ENCODE peak calls at places on chromosome 9, in six cellular contexts. One of them, this sample, is unnamed.

GRCh38 chr9:37740128-37740527 is 13.5 kb upstream of the TRMT10B start:
- DNase-seq in SK-N-SH: no peak
- DNase-seq in mammary epithelial cell: no peak
- DNase-seq in MM.1S: no peak
- DNase-seq in OCI-LY7: no peak
- DNase-seq in HCT116: no peak
- DNase-seq in this sample: no peak

GRCh38 chr9:38066167-38066906 is 2.7 kb downstream of the SHB start:
- DNase-seq in SK-N-SH: no peak
- DNase-seq in mammary epithelial cell: peak; percentile 52
- DNase-seq in MM.1S: no peak
- DNase-seq in OCI-LY7: no peak
- DNase-seq in HCT116: no peak
- DNase-seq in this sample: no peak

GRCh38 chr9:132069046-132069898 is 10.4 kb downstream of the MED27 start:
- DNase-seq in mammary epithelial cell: peak; percentile 82
- DNase-seq in HCT116: no peak
- DNase-seq in MM.1S: no peak
- DNase-seq in SK-N-SH: no peak
- DNase-seq in OCI-LY7: no peak
- DNase-seq in this sample: no peak

GRCh38 chr9:25584611-25585010 is 93.6 kb downstream of the TUSC1 start:
- DNase-seq in OCI-LY7: no peak
- DNase-seq in SK-N-SH: no peak
- DNase-seq in HCT116: no peak
- DNase-seq in MM.1S: no peak
- DNase-seq in mammary epithelial cell: no peak
- DNase-seq in this sample: no peak

GRCh38 chr9:21856301-21857094 is 54.1 kb downstream of the MTAP start:
- DNase-seq in mammary epithelial cell: no peak
- DNase-seq in OCI-LY7: no peak
- DNase-seq in HCT116: no peak
- DNase-seq in MM.1S: no peak
- DNase-seq in SK-N-SH: no peak
- DNase-seq in this sample: peak; percentile 40

GRCh38 chr9:72124947-72125346 is 24.3 kb upstream of the GDA start:
- DNase-seq in SK-N-SH: no peak
- DNase-seq in OCI-LY7: no peak
- DNase-seq in mammary epithelial cell: no peak
- DNase-seq in MM.1S: no peak
- DNase-seq in HCT116: no peak
- DNase-seq in this sample: no peak

GRCh38 chr9:132669636-132670358 is at the start of gene DDX31:
- DNase-seq in OCI-LY7: peak; percentile 87
- DNase-seq in mammary epithelial cell: peak; percentile 80
- DNase-seq in SK-N-SH: peak; percentile 94
- DNase-seq in HCT116: peak; percentile 40
- DNase-seq in MM.1S: peak; percentile 85
- DNase-seq in this sample: peak; percentile 78

GRCh38 chr9:131382850-131383729 is 10.8 kb upstream of the PRRC2B start:
- DNase-seq in OCI-LY7: no peak
- DNase-seq in MM.1S: peak; percentile 40
- DNase-seq in SK-N-SH: no peak
- DNase-seq in mammary epithelial cell: peak; percentile 58
- DNase-seq in HCT116: no peak
- DNase-seq in this sample: peak; percentile 60

GRCh38 chr9:29198861-29199260 is 1625.6 kb upstream of the C9orf72 start:
- DNase-seq in mammary epithelial cell: no peak
- DNase-seq in SK-N-SH: no peak
- DNase-seq in OCI-LY7: no peak
- DNase-seq in HCT116: no peak
- DNase-seq in MM.1S: no peak
- DNase-seq in this sample: no peak

GRCh38 chr9:8095531-8096223 is 296.1 kb upstream of the DMAC1 start:
- DNase-seq in mammary epithelial cell: no peak
- DNase-seq in OCI-LY7: no peak
- DNase-seq in SK-N-SH: no peak
- DNase-seq in MM.1S: no peak
- DNase-seq in HCT116: no peak
- DNase-seq in this sample: no peak

GRCh38 chr9:113894166-113894565 is 18.1 kb downstream of the ZNF618 start:
- DNase-seq in SK-N-SH: no peak
- DNase-seq in HCT116: no peak
- DNase-seq in OCI-LY7: no peak
- DNase-seq in MM.1S: no peak
- DNase-seq in mammary epithelial cell: no peak
- DNase-seq in this sample: no peak

GRCh38 chr9:21974542-21975409 is 19.4 kb downstream of the CDKN2A start:
- DNase-seq in SK-N-SH: peak; percentile 79
- DNase-seq in mammary epithelial cell: no peak
- DNase-seq in MM.1S: no peak
- DNase-seq in HCT116: peak; percentile 29
- DNase-seq in OCI-LY7: no peak
- DNase-seq in this sample: peak; percentile 51

GRCh38 chr9:7671847-7672246 is 127.7 kb downstream of the DMAC1 start:
- DNase-seq in MM.1S: no peak
- DNase-seq in SK-N-SH: no peak
- DNase-seq in OCI-LY7: no peak
- DNase-seq in HCT116: no peak
- DNase-seq in mammary epithelial cell: no peak
- DNase-seq in this sample: no peak

GRCh38 chr9:91676042-91676441 is 252.4 kb upstream of the NFIL3 start:
- DNase-seq in OCI-LY7: no peak
- DNase-seq in SK-N-SH: no peak
- DNase-seq in HCT116: peak; percentile 18
- DNase-seq in MM.1S: peak; percentile 84
- DNase-seq in mammary epithelial cell: peak; percentile 37
- DNase-seq in this sample: no peak

GRCh38 chr9:123364241-123364824 is 8.3 kb downstream of the CRB2 start:
- DNase-seq in SK-N-SH: no peak
- DNase-seq in MM.1S: no peak
- DNase-seq in OCI-LY7: no peak
- DNase-seq in HCT116: no peak
- DNase-seq in mammary epithelial cell: no peak
- DNase-seq in this sample: no peak

GRCh38 chr9:83231039-83231438 is 168.1 kb upstream of the RASEF start:
- DNase-seq in OCI-LY7: no peak
- DNase-seq in HCT116: peak; percentile 40
- DNase-seq in MM.1S: no peak
- DNase-seq in mammary epithelial cell: no peak
- DNase-seq in SK-N-SH: no peak
- DNase-seq in this sample: no peak
- TF ChIP-seq CTCF in OCI-LY7: no peak
- TF ChIP-seq CTCF in HCT116: peak; percentile 63
- TF ChIP-seq CTCF in MM.1S: no peak
- TF ChIP-seq CTCF in mammary epithelial cell: peak; percentile 61
- TF ChIP-seq CTCF in SK-N-SH: no peak
- TF ChIP-seq CTCF in this sample: no peak

GRCh38 chr9:78133751-78134150 is 102.1 kb upstream of the CEP78 start:
- DNase-seq in MM.1S: peak; percentile 24
- DNase-seq in OCI-LY7: no peak
- DNase-seq in SK-N-SH: no peak
- DNase-seq in HCT116: no peak
- DNase-seq in mammary epithelial cell: peak; percentile 27
- DNase-seq in this sample: no peak

GRCh38 chr9:78132688-78133033 is 101.0 kb upstream of the GNAQ start:
- DNase-seq in SK-N-SH: no peak
- DNase-seq in mammary epithelial cell: no peak
- DNase-seq in MM.1S: peak; percentile 33
- DNase-seq in OCI-LY7: peak; percentile 43
- DNase-seq in HCT116: no peak
- DNase-seq in this sample: peak; percentile 49

GRCh38 chr9:78130853-78131252 is 99.2 kb upstream of the GNAQ start:
- DNase-seq in OCI-LY7: no peak
- DNase-seq in MM.1S: no peak
- DNase-seq in HCT116: no peak
- DNase-seq in mammary epithelial cell: no peak
- DNase-seq in SK-N-SH: no peak
- DNase-seq in this sample: no peak

GRCh38 chr9:78130004-78130403 is 98.4 kb upstream of the GNAQ start:
- DNase-seq in OCI-LY7: peak; percentile 40
- DNase-seq in MM.1S: no peak
- DNase-seq in mammary epithelial cell: peak; percentile 69
- DNase-seq in HCT116: peak; percentile 56
- DNase-seq in SK-N-SH: peak; percentile 24
- DNase-seq in this sample: peak; percentile 87

GRCh38 chr9:78131969-78132687 is 100.5 kb upstream of the GNAQ start:
- DNase-seq in SK-N-SH: no peak
- DNase-seq in HCT116: no peak
- DNase-seq in mammary epithelial cell: peak; percentile 49
- DNase-seq in OCI-LY7: no peak
- DNase-seq in MM.1S: no peak
- DNase-seq in this sample: peak; percentile 47
- H2AFZ ChIP-seq in SK-N-SH: peak overlapping the region; percentile 80
- H2AFZ ChIP-seq in HCT116: peak overlapping the region; percentile 40
- H2AFZ ChIP-seq in mammary epithelial cell: peak overlapping the region; percentile 70
- H2AFZ ChIP-seq in OCI-LY7: peak overlapping the region; percentile 98
- H2AFZ ChIP-seq in MM.1S: no peak overlapping the region
- H2AFZ ChIP-seq in this sample: peak overlapping the region; percentile 97

DNA sequence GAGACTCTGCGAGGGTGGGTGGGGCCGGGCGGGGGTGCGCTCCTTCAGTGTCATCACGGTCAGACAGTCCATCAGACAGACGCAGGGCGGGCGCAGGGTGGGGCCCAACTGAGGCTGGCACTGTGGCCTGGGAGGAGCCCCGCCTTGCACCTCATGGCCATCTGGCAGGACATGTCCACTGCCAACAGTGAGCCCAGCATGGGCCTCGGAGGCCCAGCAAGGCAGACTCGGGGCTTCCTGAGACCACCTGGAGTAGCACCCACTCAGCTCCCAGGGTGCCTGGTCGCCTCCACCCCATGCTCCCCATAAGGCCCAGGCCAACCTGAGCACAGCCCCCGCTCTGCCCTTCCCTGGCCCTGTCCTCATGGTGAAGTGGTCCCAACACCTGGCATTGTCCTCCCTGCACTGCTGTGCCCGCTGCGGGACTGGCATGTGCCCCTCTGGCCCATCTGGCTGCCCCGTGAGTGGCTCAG is 8.5 kb upstream of the GPSM1 start:
- DNase-seq in OCI-LY7: no peak
- DNase-seq in HCT116: no peak
- DNase-seq in MM.1S: no peak
- DNase-seq in mammary epithelial cell: no peak
- DNase-seq in SK-N-SH: no peak
- DNase-seq in this sample: no peak
- H3K4me2 ChIP-seq in OCI-LY7: no peak overlapping the region
- H3K4me2 ChIP-seq in HCT116: no peak overlapping the region
- H3K4me2 ChIP-seq in MM.1S: no peak overlapping the region
- H3K4me2 ChIP-seq in mammary epithelial cell: no peak overlapping the region
- H3K4me2 ChIP-seq in SK-N-SH: no peak overlapping the region
- H3K4me2 ChIP-seq in this sample: no peak overlapping the region

GRCh38 chr9:129403743-129404620 is 216.9 kb downstream of the C9orf50 start:
- DNase-seq in MM.1S: no peak
- DNase-seq in HCT116: no peak
- DNase-seq in mammary epithelial cell: no peak
- DNase-seq in SK-N-SH: peak; percentile 36
- DNase-seq in OCI-LY7: no peak
- DNase-seq in this sample: no peak

GRCh38 chr9:129402931-129403742 is 217.8 kb downstream of the C9orf50 start:
- DNase-seq in HCT116: no peak
- DNase-seq in mammary epithelial cell: no peak
- DNase-seq in MM.1S: no peak
- DNase-seq in SK-N-SH: peak; percentile 30
- DNase-seq in OCI-LY7: no peak
- DNase-seq in this sample: no peak

GRCh38 chr9:129401623-129402340 is 219.1 kb downstream of the C9orf50 start:
- DNase-seq in MM.1S: no peak
- DNase-seq in SK-N-SH: no peak
- DNase-seq in HCT116: no peak
- DNase-seq in mammary epithelial cell: no peak
- DNase-seq in OCI-LY7: no peak
- DNase-seq in this sample: no peak

GRCh38 chr9:129400971-129401622 is 219.8 kb downstream of the C9orf50 start:
- DNase-seq in MM.1S: no peak
- DNase-seq in SK-N-SH: peak; percentile 42
- DNase-seq in mammary epithelial cell: no peak
- DNase-seq in HCT116: no peak
- DNase-seq in OCI-LY7: no peak
- DNase-seq in this sample: no peak

GRCh38 chr9:129402341-129402739 is 218.6 kb downstream of the C9orf50 start:
- DNase-seq in OCI-LY7: no peak
- DNase-seq in SK-N-SH: peak; percentile 56
- DNase-seq in mammary epithelial cell: no peak
- DNase-seq in HCT116: no peak
- DNase-seq in MM.1S: no peak
- DNase-seq in this sample: peak; percentile 14
- TF ChIP-seq CTCF in OCI-LY7: no peak
- TF ChIP-seq CTCF in SK-N-SH: no peak
- TF ChIP-seq CTCF in mammary epithelial cell: no peak
- TF ChIP-seq CTCF in HCT116: no peak
- TF ChIP-seq CTCF in MM.1S: no peak
- TF ChIP-seq CTCF in this sample: no peak

GRCh38 chr9:126375386-126375785 is 48.8 kb downstream of the MVB12B start:
- DNase-seq in MM.1S: no peak
- DNase-seq in HCT116: no peak
- DNase-seq in mammary epithelial cell: no peak
- DNase-seq in SK-N-SH: peak; percentile 49
- DNase-seq in OCI-LY7: no peak
- DNase-seq in this sample: peak; percentile 65
- H2AFZ ChIP-seq in MM.1S: no peak overlapping the region
- H2AFZ ChIP-seq in HCT116: no peak overlapping the region
- H2AFZ ChIP-seq in mammary epithelial cell: peak overlapping the region; percentile 97
- H2AFZ ChIP-seq in SK-N-SH: no peak overlapping the region
- H2AFZ ChIP-seq in OCI-LY7: no peak overlapping the region
- H2AFZ ChIP-seq in this sample: peak overlapping the region; percentile 12

DNA sequence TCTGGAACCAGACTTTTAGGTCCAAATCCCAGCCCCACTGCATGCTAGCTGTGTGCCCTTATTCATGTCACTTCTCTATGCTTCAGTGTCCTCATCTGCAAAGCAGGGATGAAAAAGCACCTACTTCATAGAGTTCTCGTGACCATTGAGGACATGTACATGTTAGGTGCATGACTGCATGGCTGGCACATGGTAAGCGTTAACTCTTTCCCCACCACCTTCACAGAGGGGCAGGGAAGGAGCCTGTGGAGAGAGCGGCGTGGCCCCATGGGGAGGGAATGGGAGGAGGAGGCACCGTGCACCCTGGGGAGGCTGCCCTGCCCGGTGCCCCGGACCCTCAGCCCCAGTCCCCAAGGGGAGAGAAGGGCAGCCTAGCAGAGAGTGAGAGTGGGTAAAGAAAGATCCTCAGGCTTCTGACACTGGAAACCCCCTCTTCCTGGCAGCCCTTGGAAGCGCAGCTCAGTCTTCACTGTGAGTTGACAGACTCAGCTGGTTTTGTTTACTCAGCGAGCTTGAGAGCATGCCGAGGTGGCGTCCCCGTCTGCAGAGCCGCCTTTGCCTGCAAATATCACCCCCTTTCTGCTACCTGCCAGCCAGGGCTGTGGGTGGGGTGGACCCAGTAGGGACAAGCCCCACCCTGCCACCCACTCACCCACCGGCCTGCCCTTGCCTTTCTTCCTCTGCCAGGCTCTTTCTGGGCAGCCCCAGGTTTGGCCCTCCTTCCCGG is 10.6 kb upstream of the ANGPTL2 start:
- DNase-seq in OCI-LY7: no peak
- DNase-seq in SK-N-SH: no peak
- DNase-seq in mammary epithelial cell: no peak
- DNase-seq in HCT116: no peak
- DNase-seq in MM.1S: no peak
- DNase-seq in this sample: no peak
- H3K4me2 ChIP-seq in OCI-LY7: no peak overlapping the region
- H3K4me2 ChIP-seq in SK-N-SH: peak overlapping the region; percentile 39
- H3K4me2 ChIP-seq in mammary epithelial cell: no peak overlapping the region
- H3K4me2 ChIP-seq in HCT116: peak overlapping the region; percentile 31
- H3K4me2 ChIP-seq in MM.1S: no peak overlapping the region
- H3K4me2 ChIP-seq in this sample: no peak overlapping the region